ENCODE peak calls at places on chromosomes 5 and 9, in seven cellular contexts. O is BE2C; P is CD8-positive, alpha-beta T cell; W is mucosa of descending colon; L is colonic mucosa; K is keratinocyte; S is heart right ventricle. X is an unnamed sample. For H3K36me3, the result is how much of the 10 kb centered on the place peaks cover.

GRCh38 chr5:32501623-32502022 is 57.1 kb upstream of the ZFR start:
- DNase-seq in O (no peak), P (no peak), W (no peak), L (no peak), K (no peak), S (no peak), X (no peak)

GRCh38 chr5:87151547-87151946 is 116.1 kb upstream of the RASA1 start:
- DNase-seq in O (no peak), P (no peak), W (no peak), L (no peak), K (peak), S (no peak), X (peak)

GRCh38 chr9:122197882-122198281 is 30.9 kb downstream of the LHX6 start:
- DNase-seq in O (no peak), P (no peak), W (no peak), L (no peak), K (no peak), S (no peak), X (no peak)

GRCh38 chr9:109143881-109144562 is 23.0 kb downstream of the FRRS1L start:
- DNase-seq in O (peak), P (no peak), W (no peak), L (no peak), K (no peak), S (no peak), X (no peak)

GRCh38 chr5:56270058-56270457 is 36.9 kb upstream of the ANKRD55 start:
- DNase-seq in O (peak), P (no peak), W (peak), L (no peak), K (no peak), S (no peak), X (no peak)

GRCh38 chr9:136438548-136438908 is 1.1 kb downstream of the INPP5E start:
- DNase-seq in O (no peak), P (no peak), W (peak), L (no peak), K (no peak), S (no peak), X (no peak)

GRCh38 chr9:70802758-70803436 is 318.5 kb downstream of the TRPM3 start:
- DNase-seq in O (no peak), P (no peak), W (no peak), L (no peak), K (no peak), S (no peak), X (no peak)

GRCh38 chr9:133115604-133116345 is 5.3 kb downstream of the RALGDS start:
- DNase-seq in O (peak), P (no peak), W (no peak), L (no peak), K (no peak), S (peak), X (no peak)

GRCh38 chr9:126235350-126235740 is 91.3 kb upstream of the MVB12B start:
- DNase-seq in O (no peak), P (no peak), W (no peak), L (no peak), K (no peak), S (no peak), X (no peak)

GRCh38 chr9:68513981-68514380 is 26.7 kb downstream of the TMEM252 start:
- DNase-seq in O (no peak), P (no peak), W (no peak), L (no peak), K (no peak), S (no peak), X (no peak)

GRCh38 chr5:52709171-52709925 is 78.4 kb upstream of the ITGA1 start:
- DNase-seq in O (no peak), P (no peak), W (peak), L (no peak), K (no peak), S (no peak), X (no peak)

GRCh38 chr9:20681467-20681866 is 2.6 kb upstream of the FOCAD start:
- DNase-seq in O (no peak), P (no peak), W (no peak), L (no peak), K (no peak), S (no peak), X (no peak)

GRCh38 chr9:120507936-120508510 is 71.9 kb downstream of the CDK5RAP2 start:
- DNase-seq in O (no peak), P (no peak), W (no peak), L (no peak), K (no peak), S (no peak), X (no peak)

GRCh38 chr9:120500733-120501132 is 79.2 kb downstream of the CDK5RAP2 start:
- DNase-seq in O (no peak), P (no peak), W (no peak), L (no peak), K (no peak), S (no peak), X (no peak)

GRCh38 chr9:120510816-120511215 is 69.2 kb downstream of the CDK5RAP2 start:
- DNase-seq in O (no peak), P (no peak), W (no peak), L (no peak), K (no peak), S (no peak), X (no peak)

DNA sequence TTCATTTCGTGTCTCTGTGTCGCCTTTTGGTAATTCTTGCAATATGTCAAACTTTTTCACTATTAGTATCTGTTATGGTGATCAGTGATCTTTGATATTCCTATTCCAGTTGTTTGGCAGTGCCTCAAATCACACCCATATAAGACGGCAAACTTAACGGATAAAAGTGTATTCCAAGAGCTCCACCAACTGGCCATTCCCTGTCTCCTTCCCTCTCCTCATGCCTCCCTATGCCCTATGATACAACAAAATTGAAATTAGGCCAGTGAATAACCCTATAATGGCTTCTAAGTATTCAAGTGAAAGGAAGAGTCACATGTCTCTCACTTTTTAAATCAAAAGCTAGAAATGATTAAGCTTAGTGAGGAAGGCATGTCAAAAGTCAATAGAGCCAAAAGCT is 74.8 kb downstream of the CDK5RAP2 start:
- DNase-seq in O (no peak), P (no peak), W (no peak), L (no peak), K (no peak), S (no peak), X (no peak)
- H3K36me3 ChIP-seq in O (under half), P (under half), W (under half), L (under half), K (under half), S (under half), X (under half)

GRCh38 chr5:151694035-151694485 is 7.3 kb upstream of the SPARC start:
- DNase-seq in O (no peak), P (no peak), W (no peak), L (no peak), K (no peak), S (no peak), X (no peak)
- TF ChIP-seq CTCF in O (no peak), P (no peak), W (no peak), L (no peak), K (no peak), S (no peak), X (no peak)

GRCh38 chr9:33290994-33291397 is 680 bp downstream of the NFX1 start:
- DNase-seq in O (no peak), P (no peak), W (no peak), L (no peak), K (peak), S (no peak), X (peak)

GRCh38 chr9:33297455-33297854 is 7.1 kb downstream of the NFX1 start:
- DNase-seq in O (no peak), P (no peak), W (peak), L (peak), K (no peak), S (no peak), X (no peak)

GRCh38 chr9:33294670-33295432 is 4.5 kb downstream of the NFX1 start:
- DNase-seq in O (no peak), P (no peak), W (no peak), L (no peak), K (no peak), S (no peak), X (no peak)

GRCh38 chr9:33293782-33294181 is 3.5 kb downstream of the NFX1 start:
- DNase-seq in O (no peak), P (no peak), W (no peak), L (no peak), K (no peak), S (no peak), X (no peak)

DNA sequence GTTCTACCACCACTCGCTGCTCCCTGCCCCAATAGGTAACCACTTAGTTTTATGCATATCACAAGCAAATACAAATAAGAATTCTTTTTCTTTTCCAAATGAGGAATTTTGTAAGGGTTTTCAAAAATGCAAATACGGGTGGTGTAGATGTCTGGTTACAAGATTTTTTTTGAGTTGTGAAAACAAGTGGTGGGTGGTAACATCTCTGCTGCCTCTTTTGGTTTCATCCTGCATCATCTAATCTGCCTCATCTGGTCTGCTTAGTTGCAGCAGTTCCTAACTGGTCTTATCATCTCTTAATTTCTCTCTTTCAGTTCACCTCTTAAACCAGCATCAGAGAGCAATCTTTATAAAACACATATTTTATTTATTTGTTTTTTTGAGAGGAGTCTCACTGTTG is 5.3 kb downstream of the NFX1 start:
- DNase-seq in O (no peak), P (no peak), W (no peak), L (no peak), K (no peak), S (no peak), X (no peak)
- H3K36me3 ChIP-seq in O (half or more), P (under half), W (under half), L (under half), K (under half), S (under half), X (under half)

GRCh38 chr5:72320022-72320898 is at the start of the genes MRPS27 and PTCD2:
- DNase-seq in O (peak), P (peak), W (peak), L (peak), K (peak), S (peak), X (peak)
- TF ChIP-seq CTCF in O (peak), P (no peak), W (no peak), L (no peak), K (no peak), S (no peak), X (peak)

GRCh38 chr5:1745806-1746370 is 53.7 kb downstream of the MRPL36 start:
- DNase-seq in O (peak), P (no peak), W (no peak), L (no peak), K (no peak), S (no peak), X (no peak)
- H3K36me3 ChIP-seq in O (under half), P (under half), W (under half), L (under half), K (under half), S (under half), X (under half)

DNA sequence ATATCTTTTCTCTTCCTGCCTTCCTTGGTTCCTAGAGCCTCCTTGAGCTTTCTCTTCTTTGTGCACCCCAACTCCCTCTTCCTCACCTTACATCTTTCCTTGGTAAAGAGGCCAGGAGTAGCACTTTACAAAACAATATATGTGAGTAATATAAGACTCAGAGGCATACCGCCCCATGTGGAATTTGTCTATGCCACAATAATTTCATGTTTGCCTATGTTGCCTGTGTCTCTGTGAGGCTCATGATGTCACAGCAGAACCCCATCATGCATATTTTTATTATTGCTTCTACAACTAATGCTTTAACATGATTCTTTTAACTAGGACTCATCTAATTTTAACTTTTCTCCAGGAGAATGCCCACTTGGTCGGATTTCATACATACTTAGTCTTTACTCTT is 15.0 kb upstream of the LVRN start:
- DNase-seq in O (no peak), P (no peak), W (no peak), L (no peak), K (no peak), S (no peak), X (no peak)
- TF ChIP-seq CTCF in O (no peak), P (no peak), W (no peak), L (no peak), K (no peak), S (no peak), X (no peak)

GRCh38 chr5:169435506-169436230 is 134.7 kb upstream of the SLIT3 start:
- DNase-seq in O (no peak), P (no peak), W (peak), L (no peak), K (no peak), S (no peak), X (no peak)
- H3K36me3 ChIP-seq in O (under half), P (under half), W (under half), L (under half), K (under half), S (under half), X (under half)

GRCh38 chr9:33366979-33367480 is 35.3 kb downstream of the AQP7 start:
- DNase-seq in O (no peak), P (no peak), W (no peak), L (no peak), K (no peak), S (no peak), X (no peak)
- TF ChIP-seq CTCF in O (no peak), P (no peak), W (no peak), L (no peak), K (no peak), S (no peak), X (no peak)

X was measured in kidney epithelial cell.